ENCODE peak calls at places on chromosomes 4 and X, in five cellular contexts. G is A549, Y is foreskin fibroblast, E is GF-D8, D is HEK293T. L is an unnamed sample.

GRCh38 chr4:82718067-82718935 is 80.3 kb downstream of the SCD5 start:
- DNase-seq in G (no peak), Y (no peak), E (no peak), D (no peak), L (no peak)

GRCh38 chr4:183599284-183599683 is 59.7 kb downstream of the RWDD4 start:
- DNase-seq in G (no peak), Y (no peak), E (no peak), D (no peak), L (no peak)

GRCh38 chr4:128354205-128354821 is 66.7 kb upstream of the PGRMC2 start:
- DNase-seq in G (peak), Y (peak), E (no peak), D (no peak), L (peak)

GRCh38 chrX:134020910-134021309 is 35.5 kb upstream of the GPC3 start:
- DNase-seq in G (no peak), Y (no peak), E (no peak), D (no peak), L (no peak)

GRCh38 chr4:165204462-165204830 is 2.9 kb upstream of the KLHL2 start:
- DNase-seq in G (no peak), Y (peak), E (no peak), D (no peak), L (peak)

GRCh38 chrX:38871129-38872029 is 70.1 kb downstream of the MID1IP1 start:
- DNase-seq in G (no peak), Y (no peak), E (no peak), D (no peak), L (no peak)

GRCh38 chr4:74501579-74501978 is 56.6 kb downstream of the AREG start:
- DNase-seq in G (no peak), Y (peak), E (no peak), D (no peak), L (no peak)

GRCh38 chrX:69282893-69283690 is 117.8 kb upstream of the PJA1 start:
- DNase-seq in G (no peak), Y (no peak), E (no peak), D (no peak), L (no peak)

GRCh38 chrX:134803551-134804183 is 145.4 kb upstream of the PLAC1 start:
- DNase-seq in G (no peak), Y (no peak), E (no peak), D (no peak), L (no peak)

GRCh38 chr4:40607224-40607623 is 22.4 kb downstream of the RBM47 start:
- DNase-seq in G (no peak), Y (no peak), E (no peak), D (no peak), L (no peak)

L was measured in PC-9.